ENCODE peak calls at places on chromosome 12, in five cellular contexts. A is substantia nigra, V is lower leg skin, S is AG08396, T is HCT116. G is an unnamed sample.
A peak's percentile ranks its signal among the peaks of the same experiment; 100 is the strongest.

GRCh38 chr12:42705863-42706262 is 116.3 kb upstream of the PRICKLE1 start:
- DNase-seq in A (no peak), V (peak; percentile 89), S (peak; percentile 44), T (no peak), G (no peak)

GRCh38 chr12:66548338-66549049 is 130.4 kb downstream of the GRIP1 start:
- DNase-seq in A (no peak), V (no peak), S (no peak), T (no peak), G (no peak)

GRCh38 chr12:121849660-121850059 is 9.0 kb downstream of the HPD start:
- DNase-seq in A (no peak), V (no peak), S (no peak), T (no peak), G (no peak)

GRCh38 chr12:115885040-115885439 is 392.5 kb downstream of the MED13L start:
- DNase-seq in A (no peak), V (no peak), S (no peak), T (no peak), G (no peak)

GRCh38 chr12:51246254-51246853 is 7.7 kb downstream of the DAZAP2 start:
- DNase-seq in A (no peak), V (no peak), S (peak; percentile 31), T (no peak), G (no peak)

GRCh38 chr12:81128930-81129554 is 51.2 kb downstream of the ACSS3 start:
- DNase-seq in A (no peak), V (no peak), S (peak; percentile 39), T (peak; percentile 22), G (no peak)

GRCh38 chr12:29427964-29428363 is 47.0 kb upstream of the ERGIC2 start:
- DNase-seq in A (no peak), V (no peak), S (no peak), T (peak; percentile 36), G (no peak)

GRCh38 chr12:24838531-24838950 is 110.4 kb downstream of the BCAT1 start:
- DNase-seq in A (no peak), V (no peak), S (peak; percentile 45), T (no peak), G (no peak)

GRCh38 chr12:47828967-47829482 is 9.3 kb upstream of the HDAC7 start:
- DNase-seq in A (no peak), V (peak; percentile 97), S (peak; percentile 82), T (peak; percentile 41), G (no peak)

GRCh38 chr12:131606218-131606899 is 104.5 kb upstream of the SFSWAP start:
- DNase-seq in A (no peak), V (no peak), S (no peak), T (no peak), G (no peak)

GRCh38 chr12:88223519-88223918 is 81.4 kb downstream of the TMTC3 start:
- DNase-seq in A (no peak), V (no peak), S (no peak), T (no peak), G (no peak)

GRCh38 chr12:104524433-104524832 is 67.7 kb downstream of the CHST11 start:
- DNase-seq in A (no peak), V (no peak), S (no peak), T (no peak), G (no peak)

GRCh38 chr12:49673446-49674317 is 33.5 kb downstream of the FMNL3 start:
- DNase-seq in A (peak; percentile 78), V (peak; percentile 97), S (peak; percentile 93), T (no peak), G (no peak)

GRCh38 chr12:4441355-4442330 is 4.0 kb downstream of the FGF6 start:
- DNase-seq in A (no peak), V (peak; percentile 49), S (no peak), T (no peak), G (no peak)

GRCh38 chr12:120651821-120652220 is 11.4 kb downstream of the CABP1 start:
- DNase-seq in A (no peak), V (no peak), S (no peak), T (no peak), G (no peak)

GRCh38 chr12:91007531-91008290 is 2.9 kb upstream of the EPYC start:
- DNase-seq in A (no peak), V (no peak), S (no peak), T (no peak), G (no peak)

GRCh38 chr12:5535531-5535930 is 103.6 kb downstream of the NTF3 start:
- DNase-seq in A (no peak), V (no peak), S (no peak), T (no peak), G (no peak)

GRCh38 chr12:15629108-15629507 is 160.1 kb downstream of the EPS8 start:
- DNase-seq in A (no peak), V (peak; percentile 86), S (peak; percentile 45), T (peak; percentile 94), G (no peak)

GRCh38 chr12:65786041-65786440 is 38.2 kb upstream of the HMGA2 start:
- DNase-seq in A (no peak), V (no peak), S (no peak), T (no peak), G (no peak)

GRCh38 chr12:76810690-76811434 is 46.9 kb downstream of the ZDHHC17 start:
- DNase-seq in A (no peak), V (no peak), S (no peak), T (no peak), G (no peak)

GRCh38 chr12:124493809-124494750 is 73.3 kb downstream of the NCOR2 start:
- DNase-seq in A (no peak), V (no peak), S (no peak), T (no peak), G (no peak)

GRCh38 chr12:1517007-1517406 is 77.4 kb downstream of the FBXL14 start:
- DNase-seq in A (no peak), V (no peak), S (no peak), T (no peak), G (no peak)

GRCh38 chr12:51905507-51906438 is 1.5 kb upstream of the ACVRL1 start:
- DNase-seq in A (no peak), V (peak; percentile 96), S (no peak), T (no peak), G (no peak)

GRCh38 chr12:92886131-92886530 is 43.0 kb downstream of the EEA1 start:
- DNase-seq in A (no peak), V (no peak), S (no peak), T (no peak), G (no peak)

GRCh38 chr12:53380797-53381738 is 1.1 kb downstream of the SP1 start:
- DNase-seq in A (no peak), V (no peak), S (no peak), T (no peak), G (no peak)

GRCh38 chr12:113974006-113974405 is 7.9 kb upstream of the RBM19 start:
- DNase-seq in A (no peak), V (no peak), S (no peak), T (no peak), G (no peak)

GRCh38 chr12:52367876-52368275 is 595 bp upstream of the KRT85 start:
- DNase-seq in A (no peak), V (no peak), S (no peak), T (no peak), G (no peak)